ENCODE peak calls at places on chromosomes 1 and 21, in four cellular contexts. One of them, this sample, is unnamed.

GRCh38 chr1:221839794-221840395 is 98.0 kb upstream of the DUSP10 start:
- DNase-seq in heart left ventricle: no peak
- DNase-seq in fibroblast of mammary gland: peak; percentile 94
- DNase-seq in aorta: peak; percentile 84
- DNase-seq in this sample: peak; percentile 33

GRCh38 chr1:27992271-27992670 is 32.5 kb downstream of the XKR8 start:
- DNase-seq in fibroblast of mammary gland: no peak
- DNase-seq in aorta: no peak
- DNase-seq in heart left ventricle: no peak
- DNase-seq in this sample: no peak

GRCh38 chr21:44579056-44579832 is 1.2 kb downstream of the KRTAP10-5 start:
- DNase-seq in heart left ventricle: peak; percentile 48
- DNase-seq in aorta: peak; percentile 60
- DNase-seq in fibroblast of mammary gland: no peak
- DNase-seq in this sample: no peak

GRCh38 chr21:38796426-38796825 is 9.3 kb upstream of the ETS2 start:
- DNase-seq in heart left ventricle: no peak
- DNase-seq in fibroblast of mammary gland: peak; percentile 47
- DNase-seq in aorta: no peak
- DNase-seq in this sample: no peak

GRCh38 chr21:32351428-32351827 is 41.4 kb downstream of the URB1 start:
- DNase-seq in fibroblast of mammary gland: no peak
- DNase-seq in heart left ventricle: no peak
- DNase-seq in aorta: no peak
- DNase-seq in this sample: no peak

GRCh38 chr1:113930499-113931161 is 1.5 kb downstream of the HIPK1 start:
- DNase-seq in aorta: no peak
- DNase-seq in heart left ventricle: no peak
- DNase-seq in fibroblast of mammary gland: peak; percentile 62
- DNase-seq in this sample: peak; percentile 54

GRCh38 chr1:161721738-161722343 is 497 bp downstream of the FCRLB start:
- DNase-seq in aorta: no peak
- DNase-seq in heart left ventricle: no peak
- DNase-seq in fibroblast of mammary gland: peak; percentile 97
- DNase-seq in this sample: no peak

GRCh38 chr1:187921426-187921825 is 1092.7 kb downstream of the PLA2G4A start:
- DNase-seq in aorta: no peak
- DNase-seq in fibroblast of mammary gland: no peak
- DNase-seq in heart left ventricle: no peak
- DNase-seq in this sample: no peak

GRCh38 chr1:35443768-35444518 is 113.3 kb downstream of the KIAA0319L start:
- DNase-seq in aorta: no peak
- DNase-seq in heart left ventricle: no peak
- DNase-seq in fibroblast of mammary gland: peak; percentile 40
- DNase-seq in this sample: no peak

GRCh38 chr21:23014021-23014420 is 2015.8 kb downstream of the NCAM2 start:
- DNase-seq in heart left ventricle: no peak
- DNase-seq in aorta: no peak
- DNase-seq in fibroblast of mammary gland: no peak
- DNase-seq in this sample: no peak

GRCh38 chr1:207495816-207496792 is at the start of gene CR1:
- DNase-seq in aorta: peak; percentile 77
- DNase-seq in heart left ventricle: peak; percentile 80
- DNase-seq in fibroblast of mammary gland: no peak
- DNase-seq in this sample: peak; percentile 25

GRCh38 chr1:217435159-217435558 is 195.7 kb downstream of the GPATCH2 start:
- DNase-seq in aorta: no peak
- DNase-seq in heart left ventricle: no peak
- DNase-seq in fibroblast of mammary gland: no peak
- DNase-seq in this sample: no peak

GRCh38 chr1:221494670-221495069 is 247.2 kb downstream of the DUSP10 start:
- DNase-seq in aorta: no peak
- DNase-seq in heart left ventricle: no peak
- DNase-seq in fibroblast of mammary gland: peak; percentile 33
- DNase-seq in this sample: peak; percentile 19

GRCh38 chr1:147882535-147882934 is 20.1 kb upstream of the GJA8 start:
- DNase-seq in fibroblast of mammary gland: no peak
- DNase-seq in heart left ventricle: no peak
- DNase-seq in aorta: no peak
- DNase-seq in this sample: no peak

GRCh38 chr1:25878690-25879089 is 3.2 kb upstream of the PAQR7 start:
- DNase-seq in fibroblast of mammary gland: no peak
- DNase-seq in heart left ventricle: no peak
- DNase-seq in aorta: no peak
- DNase-seq in this sample: no peak

GRCh38 chr21:26422138-26422537 is 150.9 kb downstream of the CYYR1 start:
- DNase-seq in heart left ventricle: no peak
- DNase-seq in aorta: no peak
- DNase-seq in fibroblast of mammary gland: no peak
- DNase-seq in this sample: no peak

GRCh38 chr1:1204998-1205768 is 1.2 kb downstream of the TNFRSF18 start:
- DNase-seq in fibroblast of mammary gland: no peak
- DNase-seq in aorta: peak; percentile 70
- DNase-seq in heart left ventricle: peak; percentile 49
- DNase-seq in this sample: no peak

GRCh38 chr1:178004926-178005391 is 35.1 kb upstream of the SEC16B start:
- DNase-seq in aorta: no peak
- DNase-seq in heart left ventricle: no peak
- DNase-seq in fibroblast of mammary gland: peak; percentile 78
- DNase-seq in this sample: no peak

GRCh38 chr1:166133857-166134256 is 32.9 kb downstream of the FAM78B start:
- DNase-seq in aorta: no peak
- DNase-seq in heart left ventricle: no peak
- DNase-seq in fibroblast of mammary gland: no peak
- DNase-seq in this sample: no peak

GRCh38 chr1:203306089-203306969 is 1.0 kb downstream of the BTG2 start:
- DNase-seq in fibroblast of mammary gland: peak; percentile 75
- DNase-seq in aorta: peak; percentile 92
- DNase-seq in heart left ventricle: peak; percentile 87
- DNase-seq in this sample: peak; percentile 89

GRCh38 chr1:54883349-54884102 is 3.5 kb downstream of the DHCR24 start:
- DNase-seq in fibroblast of mammary gland: no peak
- DNase-seq in heart left ventricle: no peak
- DNase-seq in aorta: no peak
- DNase-seq in this sample: peak; percentile 49

GRCh38 chr1:148355976-148356375 is 127.1 kb downstream of the PPIAL4G start:
- DNase-seq in fibroblast of mammary gland: peak; percentile 39
- DNase-seq in heart left ventricle: no peak
- DNase-seq in aorta: no peak
- DNase-seq in this sample: no peak

GRCh38 chr1:75954594-75954993 is 22.4 kb upstream of the ASB17 start:
- DNase-seq in aorta: no peak
- DNase-seq in fibroblast of mammary gland: peak; percentile 11
- DNase-seq in heart left ventricle: no peak
- DNase-seq in this sample: no peak

GRCh38 chr1:238777551-238777950 is 608.8 kb upstream of the CHRM3 start:
- DNase-seq in fibroblast of mammary gland: no peak
- DNase-seq in aorta: no peak
- DNase-seq in heart left ventricle: no peak
- DNase-seq in this sample: no peak

GRCh38 chr1:107293901-107294600 is 153.2 kb downstream of the NTNG1 start:
- DNase-seq in heart left ventricle: no peak
- DNase-seq in fibroblast of mammary gland: no peak
- DNase-seq in aorta: no peak
- DNase-seq in this sample: no peak

GRCh38 chr21:36754241-36754881 is 55.4 kb downstream of the SIM2 start:
- DNase-seq in aorta: no peak
- DNase-seq in fibroblast of mammary gland: no peak
- DNase-seq in heart left ventricle: no peak
- DNase-seq in this sample: no peak

GRCh38 chr1:43867946-43868740 is 65.5 kb upstream of the ARTN start:
- DNase-seq in fibroblast of mammary gland: peak; percentile 78
- DNase-seq in heart left ventricle: no peak
- DNase-seq in aorta: no peak
- DNase-seq in this sample: no peak

GRCh38 chr1:244758700-244759099 is 76.8 kb upstream of the COX20 start:
- DNase-seq in fibroblast of mammary gland: no peak
- DNase-seq in heart left ventricle: no peak
- DNase-seq in aorta: no peak
- DNase-seq in this sample: no peak

GRCh38 chr1:39104158-39105060 is 78.3 kb downstream of the NDUFS5 start:
- DNase-seq in aorta: peak; percentile 81
- DNase-seq in fibroblast of mammary gland: peak; percentile 33
- DNase-seq in heart left ventricle: no peak
- DNase-seq in this sample: no peak

GRCh38 chr1:21355956-21356355 is 65.7 kb upstream of the ECE1 start:
- DNase-seq in heart left ventricle: no peak
- DNase-seq in aorta: no peak
- DNase-seq in fibroblast of mammary gland: no peak
- DNase-seq in this sample: no peak

GRCh38 chr1:179876289-179876715 is 1.3 kb downstream of the TOR1AIP2 start:
- DNase-seq in heart left ventricle: no peak
- DNase-seq in aorta: no peak
- DNase-seq in fibroblast of mammary gland: peak; percentile 43
- DNase-seq in this sample: peak; percentile 38

GRCh38 chr1:211632117-211632807 is 43.2 kb downstream of the NEK2 start:
- DNase-seq in heart left ventricle: peak; percentile 11
- DNase-seq in aorta: peak; percentile 55
- DNase-seq in fibroblast of mammary gland: no peak
- DNase-seq in this sample: no peak

GRCh38 chr21:39915881-39916280 is 48.6 kb downstream of the PCP4 start:
- DNase-seq in heart left ventricle: no peak
- DNase-seq in fibroblast of mammary gland: no peak
- DNase-seq in aorta: no peak
- DNase-seq in this sample: no peak

GRCh38 chr1:1093610-1093943 is 19.5 kb upstream of the RNF223 start:
- DNase-seq in aorta: no peak
- DNase-seq in heart left ventricle: no peak
- DNase-seq in fibroblast of mammary gland: no peak
- DNase-seq in this sample: no peak

GRCh38 chr1:33428661-33429060 is 2.2 kb downstream of the PHC2 start:
- DNase-seq in heart left ventricle: no peak
- DNase-seq in fibroblast of mammary gland: no peak
- DNase-seq in aorta: no peak
- DNase-seq in this sample: no peak
- H3K4me3 ChIP-seq in heart left ventricle: peak overlapping the region; percentile 75
- H3K4me3 ChIP-seq in fibroblast of mammary gland: peak overlapping the region; percentile 84
- H3K4me3 ChIP-seq in aorta: no peak overlapping the region
- H3K4me3 ChIP-seq in this sample: no peak overlapping the region

DNA sequence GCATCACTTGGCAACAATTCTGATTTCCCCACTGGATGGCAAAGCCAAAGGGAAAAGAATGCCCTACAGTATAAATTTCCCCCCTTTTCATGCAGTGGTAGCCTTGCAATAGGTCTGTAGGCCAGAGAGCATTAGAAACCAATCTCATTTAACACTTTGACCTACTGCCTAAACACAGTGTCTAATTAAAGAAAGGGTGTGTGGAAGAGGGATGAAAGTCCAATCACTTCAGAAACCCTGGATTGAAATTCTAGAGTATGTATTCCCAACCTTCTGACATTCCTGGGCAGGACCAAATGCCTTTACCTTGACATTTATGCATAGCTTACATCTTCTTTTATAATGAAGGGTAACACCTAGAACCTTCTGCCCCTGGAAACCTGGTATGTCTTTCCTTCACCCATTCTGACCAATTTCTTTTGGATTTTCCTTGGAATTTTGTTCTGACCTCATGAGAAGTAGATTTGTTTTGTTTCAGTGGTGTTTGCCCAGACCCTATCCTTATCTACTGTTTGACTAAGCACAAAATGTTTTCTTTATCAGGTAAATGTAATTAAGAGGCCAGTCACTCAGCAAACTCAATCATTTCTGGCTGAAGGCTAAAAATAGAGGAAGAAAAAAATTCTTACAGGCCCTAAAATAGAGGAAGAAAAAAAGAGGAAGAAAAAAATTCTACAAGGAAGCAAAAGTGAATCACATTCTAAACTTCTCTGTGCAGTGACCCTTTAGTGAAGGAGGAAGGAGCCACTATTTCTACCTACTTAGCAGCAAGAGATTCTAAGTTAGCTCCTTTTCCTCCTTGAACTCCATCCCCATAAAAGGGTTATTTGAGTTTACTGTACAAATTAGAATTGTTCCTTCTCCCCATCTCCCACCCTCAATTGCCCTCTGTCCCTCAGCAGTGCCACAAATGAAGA is 129.5 kb upstream of the DSCAM start:
- DNase-seq in aorta: no peak
- DNase-seq in fibroblast of mammary gland: no peak
- DNase-seq in heart left ventricle: no peak
- DNase-seq in this sample: no peak
- H3K4me3 ChIP-seq in aorta: no peak overlapping the region
- H3K4me3 ChIP-seq in fibroblast of mammary gland: no peak overlapping the region
- H3K4me3 ChIP-seq in heart left ventricle: no peak overlapping the region
- H3K4me3 ChIP-seq in this sample: no peak overlapping the region

DNA sequence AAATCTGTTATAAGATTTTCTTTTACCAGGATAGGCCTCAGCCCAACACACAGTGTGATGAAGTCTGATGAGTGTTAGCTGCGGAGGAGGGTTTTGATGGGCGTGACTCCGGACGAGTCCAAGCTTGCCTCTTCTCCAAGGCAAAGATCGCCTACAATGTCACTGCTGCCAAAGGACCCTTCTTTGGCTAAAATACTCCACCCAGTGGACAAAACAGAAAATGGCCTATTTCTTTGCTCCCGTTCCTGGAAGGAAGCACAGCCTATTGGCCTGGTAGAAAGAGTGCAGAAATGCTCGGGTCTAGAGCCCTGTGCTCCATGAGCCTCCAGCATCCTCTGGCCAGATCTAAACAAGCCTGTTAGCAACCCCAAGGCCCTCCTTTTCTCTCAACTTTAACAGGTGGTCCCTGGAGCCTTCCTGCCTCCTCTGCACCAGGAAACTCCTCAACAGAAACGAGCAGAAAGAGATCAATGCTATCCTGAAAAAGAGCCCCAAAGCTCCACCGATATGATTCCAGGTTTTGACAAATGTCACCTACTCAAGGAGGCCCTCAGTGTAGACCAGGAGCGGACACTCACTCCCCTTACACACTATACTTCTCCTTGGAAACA is 3.4 kb upstream of the CASQ2 start:
- DNase-seq in heart left ventricle: no peak
- DNase-seq in aorta: peak; percentile 84
- DNase-seq in fibroblast of mammary gland: peak; percentile 94
- DNase-seq in this sample: peak; percentile 60
- H3K4me3 ChIP-seq in heart left ventricle: no peak overlapping the region
- H3K4me3 ChIP-seq in aorta: peak overlapping the region; percentile 21
- H3K4me3 ChIP-seq in fibroblast of mammary gland: no peak overlapping the region
- H3K4me3 ChIP-seq in this sample: no peak overlapping the region

DNA sequence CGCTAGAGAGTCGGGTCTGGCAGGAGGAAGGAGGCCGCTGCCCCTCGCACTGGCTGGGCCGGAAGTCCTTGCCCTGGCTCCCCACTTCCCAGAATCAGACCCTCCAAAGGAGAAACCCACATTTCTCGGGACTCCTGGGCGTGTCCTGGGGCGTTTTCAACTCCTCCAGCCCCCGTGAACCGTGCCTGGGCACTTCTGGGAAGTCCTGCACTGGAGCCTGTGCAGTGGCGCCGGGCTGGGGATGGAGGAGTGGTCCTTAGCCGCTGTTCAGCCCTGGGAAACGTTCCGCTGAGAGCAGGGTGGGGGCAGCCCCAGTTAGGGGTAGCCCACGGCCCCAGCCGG is 3.0 kb downstream of the IGSF21 start:
- DNase-seq in aorta: no peak
- DNase-seq in fibroblast of mammary gland: no peak
- DNase-seq in heart left ventricle: no peak
- DNase-seq in this sample: no peak
- H3K4me3 ChIP-seq in aorta: no peak overlapping the region
- H3K4me3 ChIP-seq in fibroblast of mammary gland: no peak overlapping the region
- H3K4me3 ChIP-seq in heart left ventricle: peak overlapping the region; percentile 32
- H3K4me3 ChIP-seq in this sample: no peak overlapping the region

GRCh38 chr1:202156590-202156989 is 3.8 kb downstream of the PTPN7 start:
- DNase-seq in fibroblast of mammary gland: no peak
- DNase-seq in heart left ventricle: no peak
- DNase-seq in aorta: no peak
- DNase-seq in this sample: no peak
- H3K4me3 ChIP-seq in fibroblast of mammary gland: no peak overlapping the region
- H3K4me3 ChIP-seq in heart left ventricle: no peak overlapping the region
- H3K4me3 ChIP-seq in aorta: no peak overlapping the region
- H3K4me3 ChIP-seq in this sample: no peak overlapping the region

This sample was measured in body of pancreas.